ENCODE peak calls at places on chromosome 21, in eight cellular contexts. One of them, this sample, is unnamed.

GRCh38 chr21:45724994-45725843 is 81.7 kb downstream of the PCBP3 start:
- DNase-seq in RKO: no peak
- DNase-seq in natural killer cell treated with Interleukin-12 subunit alpha and Interleukin-12 subunit beta and Interleukin-15 and Interleukin-18, amount 100 ng/mL, for 72 hours: no peak
- DNase-seq in endothelial cell: no peak
- DNase-seq in cardiac fibroblast: no peak
- DNase-seq in dorsolateral prefrontal cortex: no peak
- DNase-seq in progenitor cell of endocrine pancreas: no peak
- DNase-seq in small intestine: no peak
- DNase-seq in this sample: no peak

GRCh38 chr21:38806153-38806941 is 618 bp downstream of the ETS2 start:
- DNase-seq in natural killer cell treated with Interleukin-12 subunit alpha and Interleukin-12 subunit beta and Interleukin-15 and Interleukin-18, amount 100 ng/mL, for 72 hours: no peak
- DNase-seq in progenitor cell of endocrine pancreas: peak
- DNase-seq in dorsolateral prefrontal cortex: no peak
- DNase-seq in RKO: no peak
- DNase-seq in cardiac fibroblast: no peak
- DNase-seq in endothelial cell: peak
- DNase-seq in small intestine: no peak
- DNase-seq in this sample: no peak

GRCh38 chr21:15221799-15222386 is 157.1 kb upstream of the NRIP1 start:
- DNase-seq in progenitor cell of endocrine pancreas: no peak
- DNase-seq in small intestine: no peak
- DNase-seq in natural killer cell treated with Interleukin-12 subunit alpha and Interleukin-12 subunit beta and Interleukin-15 and Interleukin-18, amount 100 ng/mL, for 72 hours: no peak
- DNase-seq in RKO: no peak
- DNase-seq in cardiac fibroblast: peak
- DNase-seq in dorsolateral prefrontal cortex: no peak
- DNase-seq in endothelial cell: no peak
- DNase-seq in this sample: peak

GRCh38 chr21:31683029-31683428 is 23.5 kb downstream of the SOD1 start:
- DNase-seq in small intestine: no peak
- DNase-seq in progenitor cell of endocrine pancreas: no peak
- DNase-seq in cardiac fibroblast: no peak
- DNase-seq in natural killer cell treated with Interleukin-12 subunit alpha and Interleukin-12 subunit beta and Interleukin-15 and Interleukin-18, amount 100 ng/mL, for 72 hours: no peak
- DNase-seq in RKO: peak
- DNase-seq in dorsolateral prefrontal cortex: no peak
- DNase-seq in endothelial cell: no peak
- DNase-seq in this sample: no peak

GRCh38 chr21:34526236-34526617 is 14.2 kb upstream of the KCNE1 start:
- DNase-seq in cardiac fibroblast: peak
- DNase-seq in progenitor cell of endocrine pancreas: no peak
- DNase-seq in dorsolateral prefrontal cortex: no peak
- DNase-seq in natural killer cell treated with Interleukin-12 subunit alpha and Interleukin-12 subunit beta and Interleukin-15 and Interleukin-18, amount 100 ng/mL, for 72 hours: no peak
- DNase-seq in RKO: peak
- DNase-seq in endothelial cell: no peak
- DNase-seq in small intestine: no peak
- DNase-seq in this sample: peak

GRCh38 chr21:40707271-40707670 is 139.7 kb downstream of the DSCAM start:
- DNase-seq in small intestine: no peak
- DNase-seq in dorsolateral prefrontal cortex: no peak
- DNase-seq in endothelial cell: no peak
- DNase-seq in cardiac fibroblast: no peak
- DNase-seq in natural killer cell treated with Interleukin-12 subunit alpha and Interleukin-12 subunit beta and Interleukin-15 and Interleukin-18, amount 100 ng/mL, for 72 hours: no peak
- DNase-seq in RKO: peak
- DNase-seq in progenitor cell of endocrine pancreas: no peak
- DNase-seq in this sample: no peak

GRCh38 chr21:37452222-37452621 is 85.6 kb downstream of the DYRK1A start:
- DNase-seq in cardiac fibroblast: peak
- DNase-seq in natural killer cell treated with Interleukin-12 subunit alpha and Interleukin-12 subunit beta and Interleukin-15 and Interleukin-18, amount 100 ng/mL, for 72 hours: no peak
- DNase-seq in dorsolateral prefrontal cortex: peak
- DNase-seq in small intestine: no peak
- DNase-seq in RKO: no peak
- DNase-seq in endothelial cell: no peak
- DNase-seq in progenitor cell of endocrine pancreas: no peak
- DNase-seq in this sample: peak

GRCh38 chr21:33977721-33978369 is 62.2 kb upstream of the ATP5PO start:
- DNase-seq in cardiac fibroblast: no peak
- DNase-seq in progenitor cell of endocrine pancreas: no peak
- DNase-seq in dorsolateral prefrontal cortex: no peak
- DNase-seq in small intestine: no peak
- DNase-seq in endothelial cell: no peak
- DNase-seq in natural killer cell treated with Interleukin-12 subunit alpha and Interleukin-12 subunit beta and Interleukin-15 and Interleukin-18, amount 100 ng/mL, for 72 hours: no peak
- DNase-seq in RKO: no peak
- DNase-seq in this sample: no peak

GRCh38 chr21:28737671-28738279 is 254.9 kb downstream of the LTN1 start:
- DNase-seq in endothelial cell: no peak
- DNase-seq in RKO: no peak
- DNase-seq in natural killer cell treated with Interleukin-12 subunit alpha and Interleukin-12 subunit beta and Interleukin-15 and Interleukin-18, amount 100 ng/mL, for 72 hours: no peak
- DNase-seq in progenitor cell of endocrine pancreas: no peak
- DNase-seq in small intestine: no peak
- DNase-seq in dorsolateral prefrontal cortex: no peak
- DNase-seq in cardiac fibroblast: peak
- DNase-seq in this sample: peak

GRCh38 chr21:37176716-37177115 is 90.4 kb downstream of the VPS26C start:
- DNase-seq in small intestine: no peak
- DNase-seq in cardiac fibroblast: no peak
- DNase-seq in natural killer cell treated with Interleukin-12 subunit alpha and Interleukin-12 subunit beta and Interleukin-15 and Interleukin-18, amount 100 ng/mL, for 72 hours: no peak
- DNase-seq in progenitor cell of endocrine pancreas: no peak
- DNase-seq in dorsolateral prefrontal cortex: no peak
- DNase-seq in RKO: peak
- DNase-seq in endothelial cell: no peak
- DNase-seq in this sample: no peak

GRCh38 chr21:34065015-34065414 is 8.4 kb upstream of the MRPS6 start:
- DNase-seq in progenitor cell of endocrine pancreas: no peak
- DNase-seq in endothelial cell: no peak
- DNase-seq in RKO: no peak
- DNase-seq in small intestine: no peak
- DNase-seq in natural killer cell treated with Interleukin-12 subunit alpha and Interleukin-12 subunit beta and Interleukin-15 and Interleukin-18, amount 100 ng/mL, for 72 hours: no peak
- DNase-seq in cardiac fibroblast: no peak
- DNase-seq in dorsolateral prefrontal cortex: no peak
- DNase-seq in this sample: peak

GRCh38 chr21:17742181-17742580 is 77.0 kb downstream of the C21orf91 start:
- DNase-seq in progenitor cell of endocrine pancreas: no peak
- DNase-seq in cardiac fibroblast: no peak
- DNase-seq in small intestine: no peak
- DNase-seq in natural killer cell treated with Interleukin-12 subunit alpha and Interleukin-12 subunit beta and Interleukin-15 and Interleukin-18, amount 100 ng/mL, for 72 hours: no peak
- DNase-seq in RKO: no peak
- DNase-seq in dorsolateral prefrontal cortex: no peak
- DNase-seq in endothelial cell: no peak
- DNase-seq in this sample: no peak

GRCh38 chr21:27817061-27817460 is 850.2 kb upstream of the ADAMTS5 start:
- DNase-seq in progenitor cell of endocrine pancreas: no peak
- DNase-seq in endothelial cell: no peak
- DNase-seq in natural killer cell treated with Interleukin-12 subunit alpha and Interleukin-12 subunit beta and Interleukin-15 and Interleukin-18, amount 100 ng/mL, for 72 hours: no peak
- DNase-seq in RKO: no peak
- DNase-seq in cardiac fibroblast: no peak
- DNase-seq in dorsolateral prefrontal cortex: no peak
- DNase-seq in small intestine: no peak
- DNase-seq in this sample: peak

GRCh38 chr21:46052703-46053651 is 44.9 kb upstream of the COL6A2 start:
- DNase-seq in RKO: no peak
- DNase-seq in natural killer cell treated with Interleukin-12 subunit alpha and Interleukin-12 subunit beta and Interleukin-15 and Interleukin-18, amount 100 ng/mL, for 72 hours: no peak
- DNase-seq in dorsolateral prefrontal cortex: no peak
- DNase-seq in small intestine: no peak
- DNase-seq in endothelial cell: no peak
- DNase-seq in progenitor cell of endocrine pancreas: no peak
- DNase-seq in cardiac fibroblast: peak
- DNase-seq in this sample: peak

GRCh38 chr21:45041351-45041805 is 33.0 kb upstream of the ADARB1 start:
- DNase-seq in dorsolateral prefrontal cortex: no peak
- DNase-seq in cardiac fibroblast: peak
- DNase-seq in RKO: no peak
- DNase-seq in endothelial cell: no peak
- DNase-seq in small intestine: no peak
- DNase-seq in progenitor cell of endocrine pancreas: no peak
- DNase-seq in natural killer cell treated with Interleukin-12 subunit alpha and Interleukin-12 subunit beta and Interleukin-15 and Interleukin-18, amount 100 ng/mL, for 72 hours: no peak
- DNase-seq in this sample: peak

GRCh38 chr21:35390013-35390776 is 341.1 kb upstream of the RUNX1 start:
- DNase-seq in cardiac fibroblast: peak
- DNase-seq in dorsolateral prefrontal cortex: peak
- DNase-seq in progenitor cell of endocrine pancreas: no peak
- DNase-seq in natural killer cell treated with Interleukin-12 subunit alpha and Interleukin-12 subunit beta and Interleukin-15 and Interleukin-18, amount 100 ng/mL, for 72 hours: no peak
- DNase-seq in RKO: no peak
- DNase-seq in small intestine: no peak
- DNase-seq in endothelial cell: no peak
- DNase-seq in this sample: peak

GRCh38 chr21:35328856-35329455 is 279.9 kb upstream of the RUNX1 start:
- DNase-seq in endothelial cell: no peak
- DNase-seq in RKO: no peak
- DNase-seq in dorsolateral prefrontal cortex: no peak
- DNase-seq in progenitor cell of endocrine pancreas: no peak
- DNase-seq in cardiac fibroblast: no peak
- DNase-seq in natural killer cell treated with Interleukin-12 subunit alpha and Interleukin-12 subunit beta and Interleukin-15 and Interleukin-18, amount 100 ng/mL, for 72 hours: no peak
- DNase-seq in small intestine: no peak
- DNase-seq in this sample: no peak

GRCh38 chr21:29080454-29080930 is 7.0 kb upstream of the CCT8 start:
- DNase-seq in natural killer cell treated with Interleukin-12 subunit alpha and Interleukin-12 subunit beta and Interleukin-15 and Interleukin-18, amount 100 ng/mL, for 72 hours: no peak
- DNase-seq in cardiac fibroblast: no peak
- DNase-seq in dorsolateral prefrontal cortex: no peak
- DNase-seq in progenitor cell of endocrine pancreas: no peak
- DNase-seq in RKO: no peak
- DNase-seq in endothelial cell: no peak
- DNase-seq in small intestine: no peak
- DNase-seq in this sample: no peak

This sample was measured in fibroblast of villous mesenchyme.